ENCODE peak calls at places on chromosomes 12 and 14, in nine cellular contexts. T is adipocyte, U is ureter, L is left cardiac atrium, J is RCC 7860, A is WTC11, G is epithelial cell of prostate, N is NCI-H1092 treated with DMSO at 0.1 percent for 48 hours, H is hepatocyte. F is an unnamed sample.

GRCh38 chr12:124036117-124037109 is 63.4 kb downstream of the ZNF664 start:
- DNase-seq in N (peak), G (no peak), L (peak), H (peak), J (peak), T (peak), A (no peak), U (no peak), F (no peak)

GRCh38 chr12:117045175-117045997 is 53.8 kb downstream of the TESC start:
- DNase-seq in H (no peak), J (no peak), N (peak), G (no peak), L (no peak), T (no peak), A (no peak), U (no peak), F (no peak)

GRCh38 chr12:54251667-54252284 is 28.1 kb downstream of the CBX5 start:
- DNase-seq in L (no peak), T (peak), G (no peak), H (peak), U (no peak), A (no peak), N (peak), J (peak), F (no peak)

GRCh38 chr12:59357811-59358210 is 238.0 kb upstream of the SLC16A7 start:
- DNase-seq in J (no peak), N (no peak), A (peak), G (no peak), H (no peak), L (no peak), U (no peak), T (no peak), F (no peak)

GRCh38 chr12:92439397-92439779 is 263.4 kb upstream of the PLEKHG7 start:
- DNase-seq in L (peak), T (peak), G (peak), H (no peak), N (no peak), A (no peak), U (no peak), J (no peak), F (no peak)

GRCh38 chr12:51307655-51308593 is 16.1 kb downstream of the BIN2 start:
- DNase-seq in U (no peak), T (peak), N (no peak), A (no peak), G (peak), H (peak), L (no peak), J (peak), F (no peak)

GRCh38 chr12:89927226-89927698 is 218.6 kb upstream of the ATP2B1 start:
- DNase-seq in T (no peak), G (no peak), L (no peak), U (no peak), A (no peak), J (no peak), H (no peak), N (no peak), F (no peak)

GRCh38 chr12:116559330-116560080 is at the start of gene MAP1LC3B2:
- DNase-seq in N (no peak), L (peak), T (peak), J (peak), G (peak), U (peak), A (no peak), H (peak), F (peak)

GRCh38 chr14:71773900-71774481 is 158.2 kb upstream of the RGS6 start:
- DNase-seq in T (no peak), U (no peak), J (no peak), N (no peak), L (no peak), A (no peak), G (no peak), H (no peak), F (no peak)

GRCh38 chr14:38065101-38065762 is 142.5 kb upstream of the SSTR1 start:
- DNase-seq in N (no peak), A (no peak), U (no peak), T (no peak), L (no peak), H (no peak), J (no peak), G (no peak), F (no peak)

GRCh38 chr12:80559766-80560165 is 115.7 kb downstream of the PTPRQ start:
- DNase-seq in H (no peak), N (no peak), L (no peak), G (no peak), A (no peak), J (no peak), T (no peak), U (no peak), F (no peak)

GRCh38 chr12:67807808-67808207 is 159.3 kb downstream of the DYRK2 start:
- DNase-seq in L (no peak), H (no peak), N (no peak), J (no peak), G (no peak), T (peak), A (no peak), U (no peak), F (no peak)

GRCh38 chr12:109586385-109587296 is 13.0 kb downstream of the MVK start:
- DNase-seq in N (peak), H (no peak), L (no peak), G (no peak), T (no peak), A (no peak), U (no peak), J (no peak), F (no peak)

GRCh38 chr12:30757316-30757715 is 2.6 kb upstream of the CAPRIN2 start:
- DNase-seq in N (no peak), L (no peak), A (no peak), T (no peak), H (no peak), G (no peak), J (no peak), U (no peak), F (no peak)

GRCh38 chr12:72141381-72141780 is 130.8 kb upstream of the TRHDE start:
- DNase-seq in T (peak), U (no peak), G (no peak), N (no peak), A (no peak), L (no peak), J (no peak), H (no peak), F (no peak)

GRCh38 chr14:56334458-56334857 is 216.2 kb downstream of the PELI2 start:
- DNase-seq in T (peak), U (no peak), L (no peak), H (no peak), G (no peak), N (no peak), J (no peak), A (no peak), F (no peak)

GRCh38 chr14:22553445-22553844 is 35.6 kb downstream of the DAD1 start:
- DNase-seq in J (no peak), A (no peak), U (no peak), L (no peak), T (no peak), H (no peak), N (no peak), G (no peak), F (no peak)

GRCh38 chr14:105161314-105161713 is 7.3 kb downstream of the JAG2 start:
- DNase-seq in N (peak), H (no peak), U (no peak), G (no peak), L (no peak), A (no peak), J (no peak), T (no peak), F (no peak)

GRCh38 chr12:78555802-78556201 is 308.8 kb upstream of the SYT1 start:
- DNase-seq in A (no peak), L (no peak), T (no peak), U (no peak), H (no peak), G (no peak), J (no peak), N (no peak), F (no peak)

GRCh38 chr12:26746315-26746714 is 86.7 kb downstream of the ITPR2 start:
- DNase-seq in H (no peak), G (no peak), A (no peak), J (peak), N (no peak), T (peak), U (no peak), L (no peak), F (no peak)

GRCh38 chr12:9331218-9331626 is 123.0 kb upstream of the PZP start:
- DNase-seq in U (peak), N (peak), L (peak), G (no peak), A (peak), T (peak), H (peak), J (peak), F (peak)

GRCh38 chr12:76927170-76927784 is 48.5 kb upstream of the CSRP2 start:
- DNase-seq in N (no peak), U (no peak), G (no peak), A (peak), L (peak), H (peak), T (peak), J (no peak), F (no peak)

GRCh38 chr14:105933238-105933637 is 406.9 kb downstream of the TMEM121 start:
- DNase-seq in N (no peak), G (no peak), T (no peak), H (no peak), L (no peak), U (peak), J (no peak), A (no peak), F (no peak)

GRCh38 chr14:23078692-23079116 is 16.2 kb downstream of the ACIN1 start:
- DNase-seq in N (no peak), H (peak), U (peak), J (peak), L (peak), G (peak), T (peak), A (no peak), F (no peak)

GRCh38 chr12:131747276-131747675 is 36.4 kb downstream of the SFSWAP start:
- DNase-seq in L (no peak), T (no peak), A (no peak), H (no peak), J (no peak), N (no peak), U (no peak), G (no peak), F (no peak)

GRCh38 chr12:121801601-121802484 is 2.0 kb upstream of the SETD1B start:
- DNase-seq in U (peak), J (no peak), T (peak), A (no peak), L (peak), H (no peak), N (peak), G (no peak), F (no peak)

GRCh38 chr14:94598816-94599655 is 13.2 kb upstream of the SERPINA3 start:
- DNase-seq in G (peak), A (no peak), U (peak), N (no peak), L (peak), H (peak), T (peak), J (peak), F (no peak)

GRCh38 chr12:128747441-128747840 is 76.3 kb downstream of the SLC15A4 start:
- DNase-seq in A (no peak), L (no peak), H (no peak), U (no peak), N (no peak), G (no peak), J (no peak), T (no peak), F (no peak)

GRCh38 chr14:100619382-100620305 is 32.4 kb upstream of the BEGAIN start:
- DNase-seq in J (no peak), N (no peak), U (no peak), L (no peak), A (peak), T (no peak), G (no peak), H (no peak), F (no peak)

GRCh38 chr12:90029317-90029716 is 320.7 kb upstream of the ATP2B1 start:
- DNase-seq in H (no peak), A (no peak), U (no peak), G (no peak), J (no peak), L (no peak), N (no peak), T (no peak), F (no peak)

F was measured in osteocyte.